ENCODE peak calls at places on chromosomes 4 and X, in four cellular contexts. One of them, this sample, is unnamed.

GRCh38 chrX:29071525-29071924 is 484.3 kb downstream of the IL1RAPL1 start:
- DNase-seq in kidney glomerular epithelial cell: no peak
- DNase-seq in smooth muscle cell of the brain vasculature: no peak
- DNase-seq in stimulated activated CD4-positive, alpha-beta T cell treated with anti-CD3 and anti-CD28 coated beads, Interleukin-1b, Interleukin-23, amount 100 ng/mL, for 4 hours: no peak
- DNase-seq in this sample: no peak

GRCh38 chr4:114302472-114302871 is 296.1 kb upstream of the UGT8 start:
- DNase-seq in smooth muscle cell of the brain vasculature: no peak
- DNase-seq in kidney glomerular epithelial cell: no peak
- DNase-seq in stimulated activated CD4-positive, alpha-beta T cell treated with anti-CD3 and anti-CD28 coated beads, Interleukin-1b, Interleukin-23, amount 100 ng/mL, for 4 hours: no peak
- DNase-seq in this sample: no peak

GRCh38 chr4:104693601-104694201 is 199.0 kb upstream of the CXXC4 start:
- DNase-seq in smooth muscle cell of the brain vasculature: no peak
- DNase-seq in kidney glomerular epithelial cell: no peak
- DNase-seq in stimulated activated CD4-positive, alpha-beta T cell treated with anti-CD3 and anti-CD28 coated beads, Interleukin-1b, Interleukin-23, amount 100 ng/mL, for 4 hours: no peak
- DNase-seq in this sample: peak; percentile 6

GRCh38 chrX:138745215-138745614 is 33.7 kb upstream of the FGF13 start:
- DNase-seq in kidney glomerular epithelial cell: peak; percentile 14
- DNase-seq in stimulated activated CD4-positive, alpha-beta T cell treated with anti-CD3 and anti-CD28 coated beads, Interleukin-1b, Interleukin-23, amount 100 ng/mL, for 4 hours: no peak
- DNase-seq in smooth muscle cell of the brain vasculature: peak; percentile 13
- DNase-seq in this sample: peak; percentile 44

GRCh38 chrX:7925867-7926472 is 1.2 kb downstream of the PNPLA4 start:
- DNase-seq in kidney glomerular epithelial cell: peak; percentile 30
- DNase-seq in smooth muscle cell of the brain vasculature: peak; percentile 31
- DNase-seq in stimulated activated CD4-positive, alpha-beta T cell treated with anti-CD3 and anti-CD28 coated beads, Interleukin-1b, Interleukin-23, amount 100 ng/mL, for 4 hours: peak; percentile 17
- DNase-seq in this sample: peak; percentile 56

GRCh38 chr4:13470379-13470778 is 13.8 kb downstream of the RAB28 start:
- DNase-seq in stimulated activated CD4-positive, alpha-beta T cell treated with anti-CD3 and anti-CD28 coated beads, Interleukin-1b, Interleukin-23, amount 100 ng/mL, for 4 hours: no peak
- DNase-seq in smooth muscle cell of the brain vasculature: no peak
- DNase-seq in kidney glomerular epithelial cell: peak; percentile 5
- DNase-seq in this sample: peak; percentile 79

GRCh38 chr4:16155503-16156169 is 70.6 kb downstream of the TAPT1 start:
- DNase-seq in smooth muscle cell of the brain vasculature: no peak
- DNase-seq in kidney glomerular epithelial cell: no peak
- DNase-seq in stimulated activated CD4-positive, alpha-beta T cell treated with anti-CD3 and anti-CD28 coated beads, Interleukin-1b, Interleukin-23, amount 100 ng/mL, for 4 hours: no peak
- DNase-seq in this sample: no peak

GRCh38 chr4:176547005-176547404 is 227.2 kb downstream of the SPCS3 start:
- DNase-seq in kidney glomerular epithelial cell: no peak
- DNase-seq in stimulated activated CD4-positive, alpha-beta T cell treated with anti-CD3 and anti-CD28 coated beads, Interleukin-1b, Interleukin-23, amount 100 ng/mL, for 4 hours: no peak
- DNase-seq in smooth muscle cell of the brain vasculature: peak; percentile 51
- DNase-seq in this sample: peak; percentile 25

GRCh38 chr4:190017357-190018200 is 9.5 kb downstream of the FRG2 start:
- DNase-seq in smooth muscle cell of the brain vasculature: no peak
- DNase-seq in stimulated activated CD4-positive, alpha-beta T cell treated with anti-CD3 and anti-CD28 coated beads, Interleukin-1b, Interleukin-23, amount 100 ng/mL, for 4 hours: no peak
- DNase-seq in kidney glomerular epithelial cell: no peak
- DNase-seq in this sample: no peak

GRCh38 chrX:24124227-24124799 is 25.2 kb upstream of the ZFX start:
- DNase-seq in stimulated activated CD4-positive, alpha-beta T cell treated with anti-CD3 and anti-CD28 coated beads, Interleukin-1b, Interleukin-23, amount 100 ng/mL, for 4 hours: no peak
- DNase-seq in kidney glomerular epithelial cell: no peak
- DNase-seq in smooth muscle cell of the brain vasculature: no peak
- DNase-seq in this sample: peak; percentile 38

GRCh38 chrX:103157511-103158316 is 57.2 kb upstream of the BEX4 start:
- DNase-seq in kidney glomerular epithelial cell: peak; percentile 2
- DNase-seq in smooth muscle cell of the brain vasculature: peak; percentile 17
- DNase-seq in stimulated activated CD4-positive, alpha-beta T cell treated with anti-CD3 and anti-CD28 coated beads, Interleukin-1b, Interleukin-23, amount 100 ng/mL, for 4 hours: no peak
- DNase-seq in this sample: peak; percentile 7

GRCh38 chrX:49165901-49166881 is 3.6 kb downstream of the MAGIX start:
- DNase-seq in smooth muscle cell of the brain vasculature: no peak
- DNase-seq in stimulated activated CD4-positive, alpha-beta T cell treated with anti-CD3 and anti-CD28 coated beads, Interleukin-1b, Interleukin-23, amount 100 ng/mL, for 4 hours: peak; percentile 46
- DNase-seq in kidney glomerular epithelial cell: peak; percentile 25
- DNase-seq in this sample: peak; percentile 77

GRCh38 chr4:5638976-5639375 is 69.4 kb downstream of the EVC2 start:
- DNase-seq in kidney glomerular epithelial cell: no peak
- DNase-seq in stimulated activated CD4-positive, alpha-beta T cell treated with anti-CD3 and anti-CD28 coated beads, Interleukin-1b, Interleukin-23, amount 100 ng/mL, for 4 hours: no peak
- DNase-seq in smooth muscle cell of the brain vasculature: peak; percentile 7
- DNase-seq in this sample: peak; percentile 4

GRCh38 chrX:13487731-13488505 is 81.5 kb upstream of the EGFL6 start:
- DNase-seq in stimulated activated CD4-positive, alpha-beta T cell treated with anti-CD3 and anti-CD28 coated beads, Interleukin-1b, Interleukin-23, amount 100 ng/mL, for 4 hours: no peak
- DNase-seq in kidney glomerular epithelial cell: peak; percentile 56
- DNase-seq in smooth muscle cell of the brain vasculature: peak; percentile 41
- DNase-seq in this sample: peak; percentile 69

GRCh38 chr4:175453456-175453855 is 358.6 kb downstream of the GPM6A start:
- DNase-seq in stimulated activated CD4-positive, alpha-beta T cell treated with anti-CD3 and anti-CD28 coated beads, Interleukin-1b, Interleukin-23, amount 100 ng/mL, for 4 hours: no peak
- DNase-seq in smooth muscle cell of the brain vasculature: no peak
- DNase-seq in kidney glomerular epithelial cell: no peak
- DNase-seq in this sample: no peak

GRCh38 chr4:154489558-154490260 is 1.9 kb downstream of the DCHS2 start:
- DNase-seq in kidney glomerular epithelial cell: no peak
- DNase-seq in stimulated activated CD4-positive, alpha-beta T cell treated with anti-CD3 and anti-CD28 coated beads, Interleukin-1b, Interleukin-23, amount 100 ng/mL, for 4 hours: no peak
- DNase-seq in smooth muscle cell of the brain vasculature: no peak
- DNase-seq in this sample: no peak

GRCh38 chrX:150897371-150898319 is 823 bp downstream of the CD99L2 start:
- DNase-seq in kidney glomerular epithelial cell: no peak
- DNase-seq in stimulated activated CD4-positive, alpha-beta T cell treated with anti-CD3 and anti-CD28 coated beads, Interleukin-1b, Interleukin-23, amount 100 ng/mL, for 4 hours: peak; percentile 36
- DNase-seq in smooth muscle cell of the brain vasculature: no peak
- DNase-seq in this sample: peak; percentile 7

GRCh38 chr4:95092762-95093161 is 335.0 kb downstream of the BMPR1B start:
- DNase-seq in smooth muscle cell of the brain vasculature: no peak
- DNase-seq in kidney glomerular epithelial cell: no peak
- DNase-seq in stimulated activated CD4-positive, alpha-beta T cell treated with anti-CD3 and anti-CD28 coated beads, Interleukin-1b, Interleukin-23, amount 100 ng/mL, for 4 hours: no peak
- DNase-seq in this sample: peak; percentile 40

GRCh38 chr4:116959045-116959444 is 126.3 kb downstream of the TRAM1L1 start:
- DNase-seq in stimulated activated CD4-positive, alpha-beta T cell treated with anti-CD3 and anti-CD28 coated beads, Interleukin-1b, Interleukin-23, amount 100 ng/mL, for 4 hours: no peak
- DNase-seq in smooth muscle cell of the brain vasculature: no peak
- DNase-seq in kidney glomerular epithelial cell: no peak
- DNase-seq in this sample: no peak

GRCh38 chr4:16024009-16024408 is 59.8 kb downstream of the PROM1 start:
- DNase-seq in smooth muscle cell of the brain vasculature: no peak
- DNase-seq in stimulated activated CD4-positive, alpha-beta T cell treated with anti-CD3 and anti-CD28 coated beads, Interleukin-1b, Interleukin-23, amount 100 ng/mL, for 4 hours: no peak
- DNase-seq in kidney glomerular epithelial cell: no peak
- DNase-seq in this sample: no peak

GRCh38 chrX:3066555-3066954 is 25.3 kb downstream of the ARSF start:
- DNase-seq in stimulated activated CD4-positive, alpha-beta T cell treated with anti-CD3 and anti-CD28 coated beads, Interleukin-1b, Interleukin-23, amount 100 ng/mL, for 4 hours: no peak
- DNase-seq in smooth muscle cell of the brain vasculature: no peak
- DNase-seq in kidney glomerular epithelial cell: no peak
- DNase-seq in this sample: no peak

GRCh38 chrX:43500996-43501694 is 155.0 kb upstream of the MAOA start:
- DNase-seq in kidney glomerular epithelial cell: no peak
- DNase-seq in smooth muscle cell of the brain vasculature: no peak
- DNase-seq in stimulated activated CD4-positive, alpha-beta T cell treated with anti-CD3 and anti-CD28 coated beads, Interleukin-1b, Interleukin-23, amount 100 ng/mL, for 4 hours: no peak
- DNase-seq in this sample: no peak

GRCh38 chrX:97639526-97639925 is 755.8 kb downstream of the RPA4 start:
- DNase-seq in kidney glomerular epithelial cell: no peak
- DNase-seq in stimulated activated CD4-positive, alpha-beta T cell treated with anti-CD3 and anti-CD28 coated beads, Interleukin-1b, Interleukin-23, amount 100 ng/mL, for 4 hours: no peak
- DNase-seq in smooth muscle cell of the brain vasculature: no peak
- DNase-seq in this sample: no peak

GRCh38 chrX:48573690-48574269 is 504 bp upstream of the RBM3 start:
- DNase-seq in stimulated activated CD4-positive, alpha-beta T cell treated with anti-CD3 and anti-CD28 coated beads, Interleukin-1b, Interleukin-23, amount 100 ng/mL, for 4 hours: no peak
- DNase-seq in smooth muscle cell of the brain vasculature: no peak
- DNase-seq in kidney glomerular epithelial cell: no peak
- DNase-seq in this sample: no peak

GRCh38 chr4:73603854-73604584 is 16.2 kb downstream of the RASSF6 start:
- DNase-seq in smooth muscle cell of the brain vasculature: no peak
- DNase-seq in stimulated activated CD4-positive, alpha-beta T cell treated with anti-CD3 and anti-CD28 coated beads, Interleukin-1b, Interleukin-23, amount 100 ng/mL, for 4 hours: no peak
- DNase-seq in kidney glomerular epithelial cell: no peak
- DNase-seq in this sample: peak; percentile 64

GRCh38 chr4:101973331-101973730 is 182.8 kb downstream of the BANK1 start:
- DNase-seq in stimulated activated CD4-positive, alpha-beta T cell treated with anti-CD3 and anti-CD28 coated beads, Interleukin-1b, Interleukin-23, amount 100 ng/mL, for 4 hours: no peak
- DNase-seq in smooth muscle cell of the brain vasculature: no peak
- DNase-seq in kidney glomerular epithelial cell: no peak
- DNase-seq in this sample: no peak

GRCh38 chr4:130760246-130760645 is 1664.3 kb downstream of the C4orf33 start:
- DNase-seq in kidney glomerular epithelial cell: no peak
- DNase-seq in stimulated activated CD4-positive, alpha-beta T cell treated with anti-CD3 and anti-CD28 coated beads, Interleukin-1b, Interleukin-23, amount 100 ng/mL, for 4 hours: no peak
- DNase-seq in smooth muscle cell of the brain vasculature: no peak
- DNase-seq in this sample: no peak

GRCh38 chr4:97016186-97016945 is 1126.9 kb downstream of the STPG2 start:
- DNase-seq in kidney glomerular epithelial cell: peak; percentile 16
- DNase-seq in stimulated activated CD4-positive, alpha-beta T cell treated with anti-CD3 and anti-CD28 coated beads, Interleukin-1b, Interleukin-23, amount 100 ng/mL, for 4 hours: no peak
- DNase-seq in smooth muscle cell of the brain vasculature: no peak
- DNase-seq in this sample: peak; percentile 68

GRCh38 chrX:49829016-49829415 is at the start of gene PAGE4:
- DNase-seq in smooth muscle cell of the brain vasculature: no peak
- DNase-seq in kidney glomerular epithelial cell: no peak
- DNase-seq in stimulated activated CD4-positive, alpha-beta T cell treated with anti-CD3 and anti-CD28 coated beads, Interleukin-1b, Interleukin-23, amount 100 ng/mL, for 4 hours: no peak
- DNase-seq in this sample: no peak

GRCh38 chrX:9765072-9765736 is 443 bp downstream of the GPR143 start:
- DNase-seq in stimulated activated CD4-positive, alpha-beta T cell treated with anti-CD3 and anti-CD28 coated beads, Interleukin-1b, Interleukin-23, amount 100 ng/mL, for 4 hours: no peak
- DNase-seq in smooth muscle cell of the brain vasculature: no peak
- DNase-seq in kidney glomerular epithelial cell: no peak
- DNase-seq in this sample: no peak

GRCh38 chrX:120736989-120737388 is 107.1 kb upstream of the C1GALT1C1 start:
- DNase-seq in smooth muscle cell of the brain vasculature: no peak
- DNase-seq in kidney glomerular epithelial cell: no peak
- DNase-seq in stimulated activated CD4-positive, alpha-beta T cell treated with anti-CD3 and anti-CD28 coated beads, Interleukin-1b, Interleukin-23, amount 100 ng/mL, for 4 hours: no peak
- DNase-seq in this sample: peak; percentile 42

GRCh38 chr4:122038896-122039295 is 87.0 kb upstream of the TRPC3 start:
- DNase-seq in kidney glomerular epithelial cell: no peak
- DNase-seq in smooth muscle cell of the brain vasculature: no peak
- DNase-seq in stimulated activated CD4-positive, alpha-beta T cell treated with anti-CD3 and anti-CD28 coated beads, Interleukin-1b, Interleukin-23, amount 100 ng/mL, for 4 hours: no peak
- DNase-seq in this sample: peak; percentile 54

GRCh38 chrX:68833855-68834331 is 5.1 kb downstream of the EFNB1 start:
- DNase-seq in stimulated activated CD4-positive, alpha-beta T cell treated with anti-CD3 and anti-CD28 coated beads, Interleukin-1b, Interleukin-23, amount 100 ng/mL, for 4 hours: no peak
- DNase-seq in kidney glomerular epithelial cell: peak; percentile 3
- DNase-seq in smooth muscle cell of the brain vasculature: no peak
- DNase-seq in this sample: no peak

GRCh38 chrX:132107291-132107690 is 20.5 kb downstream of the FRMD7 start:
- DNase-seq in smooth muscle cell of the brain vasculature: no peak
- DNase-seq in kidney glomerular epithelial cell: no peak
- DNase-seq in stimulated activated CD4-positive, alpha-beta T cell treated with anti-CD3 and anti-CD28 coated beads, Interleukin-1b, Interleukin-23, amount 100 ng/mL, for 4 hours: no peak
- DNase-seq in this sample: no peak

GRCh38 chrX:38563006-38563405 is 1.7 kb downstream of the TSPAN7 start:
- DNase-seq in smooth muscle cell of the brain vasculature: no peak
- DNase-seq in stimulated activated CD4-positive, alpha-beta T cell treated with anti-CD3 and anti-CD28 coated beads, Interleukin-1b, Interleukin-23, amount 100 ng/mL, for 4 hours: no peak
- DNase-seq in kidney glomerular epithelial cell: no peak
- DNase-seq in this sample: no peak

GRCh38 chr4:53098681-53099121 is 236.6 kb downstream of the RASL11B start:
- DNase-seq in stimulated activated CD4-positive, alpha-beta T cell treated with anti-CD3 and anti-CD28 coated beads, Interleukin-1b, Interleukin-23, amount 100 ng/mL, for 4 hours: no peak
- DNase-seq in kidney glomerular epithelial cell: no peak
- DNase-seq in smooth muscle cell of the brain vasculature: no peak
- DNase-seq in this sample: peak; percentile 11

GRCh38 chr4:154254999-154255398 is 236.6 kb downstream of the DCHS2 start:
- DNase-seq in smooth muscle cell of the brain vasculature: no peak
- DNase-seq in stimulated activated CD4-positive, alpha-beta T cell treated with anti-CD3 and anti-CD28 coated beads, Interleukin-1b, Interleukin-23, amount 100 ng/mL, for 4 hours: no peak
- DNase-seq in kidney glomerular epithelial cell: no peak
- DNase-seq in this sample: no peak

GRCh38 chrX:108186811-108187210 is 95.2 kb downstream of the ATG4A start:
- DNase-seq in smooth muscle cell of the brain vasculature: no peak
- DNase-seq in stimulated activated CD4-positive, alpha-beta T cell treated with anti-CD3 and anti-CD28 coated beads, Interleukin-1b, Interleukin-23, amount 100 ng/mL, for 4 hours: no peak
- DNase-seq in kidney glomerular epithelial cell: peak; percentile 46
- DNase-seq in this sample: peak; percentile 92

GRCh38 chrX:114472788-114473187 is 111.1 kb upstream of the HTR2C start:
- DNase-seq in stimulated activated CD4-positive, alpha-beta T cell treated with anti-CD3 and anti-CD28 coated beads, Interleukin-1b, Interleukin-23, amount 100 ng/mL, for 4 hours: no peak
- DNase-seq in kidney glomerular epithelial cell: no peak
- DNase-seq in smooth muscle cell of the brain vasculature: no peak
- DNase-seq in this sample: no peak

This sample was measured in renal cortical epithelial cell.